ENCODE peak calls at places on chromosomes 16 and 17, in five cellular contexts. M, T, Y, I and B are unnamed samples.

GRCh38 chr16:21611546-21612384 is 12.4 kb downstream of the METTL9 start:
- DNase-seq in M (no peak), T (no peak), Y (no peak), I (peak; percentile 23), B (no peak)

GRCh38 chr16:27819356-27819755 is 244.2 kb downstream of the GSG1L start:
- DNase-seq in M (no peak), T (no peak), Y (no peak), I (no peak), B (no peak)

GRCh38 chr16:58234831-58235595 is 37.1 kb upstream of the CSNK2A2 start:
- DNase-seq in M (no peak), T (no peak), Y (no peak), I (no peak), B (no peak)

GRCh38 chr17:3773966-3774365 is 27.0 kb downstream of the ITGAE start:
- DNase-seq in M (no peak), T (no peak), Y (no peak), I (no peak), B (no peak)

GRCh38 chr17:58541249-58541648 is 26.8 kb upstream of the MTMR4 start:
- DNase-seq in M (no peak), T (no peak), Y (peak; percentile 43), I (peak; percentile 40), B (no peak)

GRCh38 chr17:21029515-21029914 is 13.3 kb downstream of the USP22 start:
- DNase-seq in M (no peak), T (no peak), Y (no peak), I (no peak), B (no peak)

GRCh38 chr16:85179344-85180046 is 67.2 kb upstream of the CIBAR2 start:
- DNase-seq in M (no peak), T (no peak), Y (no peak), I (no peak), B (peak; percentile 2)

GRCh38 chr16:16992986-16993783 is 477.6 kb downstream of the XYLT1 start:
- DNase-seq in M (no peak), T (peak; percentile 20), Y (no peak), I (no peak), B (no peak)

GRCh38 chr16:21186326-21186691 is 25.1 kb downstream of the ZP2 start:
- DNase-seq in M (peak; percentile 23), T (no peak), Y (no peak), I (no peak), B (no peak)

GRCh38 chr17:82445542-82445941 is 5.0 kb downstream of the CYBC1 start:
- DNase-seq in M (no peak), T (no peak), Y (no peak), I (no peak), B (peak; percentile 79)

GRCh38 chr16:85891033-85891775 is 7.8 kb upstream of the IRF8 start:
- DNase-seq in M (peak; percentile 19), T (no peak), Y (peak; percentile 82), I (peak; percentile 81), B (no peak)

GRCh38 chr16:31876955-31877828 is 3.6 kb downstream of the ZNF267 start:
- DNase-seq in M (peak; percentile 96), T (peak; percentile 94), Y (peak; percentile 46), I (peak; percentile 80), B (peak; percentile 80)

GRCh38 chr17:3843935-3844516 is 2.0 kb downstream of the NCBP3 start:
- DNase-seq in M (no peak), T (no peak), Y (peak; percentile 78), I (peak; percentile 63), B (peak; percentile 69)

GRCh38 chr17:2061441-2061797 is 6.5 kb downstream of the HIC1 start:
- DNase-seq in M (no peak), T (no peak), Y (no peak), I (no peak), B (peak; percentile 78)

GRCh38 chr17:385836-386144 is 33.2 kb upstream of the RPH3AL start:
- DNase-seq in M (no peak), T (no peak), Y (no peak), I (no peak), B (no peak)

GRCh38 chr16:11572301-11572995 is 14.3 kb downstream of the LITAF start:
- DNase-seq in M (no peak), T (no peak), Y (no peak), I (no peak), B (no peak)

GRCh38 chr16:11571549-11571948 is 15.2 kb downstream of the LITAF start:
- DNase-seq in M (no peak), T (no peak), Y (no peak), I (no peak), B (peak; percentile 64)

GRCh38 chr16:11570796-11571195 is 15.9 kb downstream of the LITAF start:
- DNase-seq in M (no peak), T (no peak), Y (no peak), I (no peak), B (no peak)

GRCh38 chr16:11576427-11577289 is 10.1 kb downstream of the LITAF start:
- DNase-seq in M (no peak), T (peak; percentile 82), Y (peak; percentile 66), I (peak; percentile 13), B (no peak)

GRCh38 chr16:11575223-11575589 is 11.5 kb downstream of the LITAF start:
- DNase-seq in M (no peak), T (no peak), Y (no peak), I (no peak), B (no peak)
- H3K4me2 ChIP-seq in M (no peak overlapping the region), T (peak overlapping the region; percentile 12), Y (no peak overlapping the region), I (no peak overlapping the region), B (no peak overlapping the region)

GRCh38 chr17:76540381-76541300 is 797 bp downstream of the PRCD start:
- DNase-seq in M (peak; percentile 94), T (no peak), Y (peak; percentile 94), I (peak; percentile 90), B (peak; percentile 100)
- TF ChIP-seq CTCF in M (peak; percentile 2), T (no peak), Y (no peak), I (no peak), B (peak; percentile 17)

GRCh38 chr16:9124908-9125584 is 33.6 kb downstream of the HAPSTR1 start:
- DNase-seq in M (no peak), T (no peak), Y (no peak), I (no peak), B (no peak)
- H3K4me1 ChIP-seq in M (peaks cover 19% of the 10 kb centered on the region), T (peaks cover 32% of the 10 kb centered on the region), Y (peaks cover 73% of the 10 kb centered on the region), I (peaks cover 30% of the 10 kb centered on the region), B (peaks cover 40% of the 10 kb centered on the region)

GRCh38 chr17:55783684-55784245 is 32.9 kb downstream of the PCTP start:
- DNase-seq in M (no peak), T (no peak), Y (no peak), I (no peak), B (no peak)
- H3K4me2 ChIP-seq in M (no peak overlapping the region), T (no peak overlapping the region), Y (no peak overlapping the region), I (no peak overlapping the region), B (no peak overlapping the region)

DNA sequence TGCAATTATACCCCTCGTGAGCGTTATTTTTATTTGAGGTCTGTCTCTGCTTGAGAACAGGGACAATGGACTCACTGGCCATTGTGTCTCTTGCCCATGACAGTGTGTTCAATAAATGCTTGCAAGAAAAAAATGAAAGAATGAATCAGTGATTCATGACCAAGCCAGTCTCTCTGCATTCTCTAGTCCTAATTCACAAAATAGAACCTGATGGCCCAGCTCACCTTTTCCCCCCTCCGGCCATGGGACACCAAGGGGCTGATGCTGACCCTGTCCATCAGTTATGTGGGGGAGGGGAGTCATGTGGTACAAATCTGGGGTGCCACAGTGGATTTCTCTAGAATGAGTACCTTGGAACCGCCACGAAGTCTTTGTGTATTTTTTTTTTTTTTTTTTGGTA is 38.2 kb downstream of the CCDC42 start:
- DNase-seq in M (no peak), T (no peak), Y (no peak), I (no peak), B (no peak)
- TF ChIP-seq CTCF in M (no peak), T (no peak), Y (no peak), I (no peak), B (no peak)

GRCh38 chr17:68288804-68289203 is 2.1 kb downstream of the SLC16A6 start:
- DNase-seq in M (no peak), T (no peak), Y (peak; percentile 37), I (no peak), B (no peak)
- H3K4me1 ChIP-seq in M (peaks cover 3% of the 10 kb centered on the region), T (peaks cover 16% of the 10 kb centered on the region), Y (peaks cover 9% of the 10 kb centered on the region), I (peaks cover 33% of the 10 kb centered on the region), B (peaks cover 25% of the 10 kb centered on the region)

GRCh38 chr16:87238371-87238715 is 78.8 kb downstream of the C16orf95 start:
- DNase-seq in M (no peak), T (no peak), Y (no peak), I (no peak), B (no peak)
- H3K4me2 ChIP-seq in M (no peak overlapping the region), T (no peak overlapping the region), Y (no peak overlapping the region), I (peak overlapping the region; percentile 45), B (no peak overlapping the region)